ENCODE peak calls at places on chromosomes 12 and 14, in five cellular contexts. H is transverse colon, G is heart left ventricle, C is left ventricle myocardium inferior, A is GM23338. B is an unnamed sample. For H3K27me3 and H3K4me1, the result is how much of the 10 kb centered on the place peaks cover.

GRCh38 chr12:111197545-111197944 is 171.3 kb downstream of the PHETA1 start:
- DNase-seq in G (no peak), C (no peak), H (no peak), A (peak), B (no peak)

GRCh38 chr14:96053600-96054381 is 14.6 kb downstream of the C14orf132 start:
- DNase-seq in G (peak), C (no peak), A (no peak), H (peak), B (no peak)

GRCh38 chr12:3164454-3165310 is 87.5 kb downstream of the TSPAN9 start:
- DNase-seq in C (no peak), A (no peak), G (no peak), H (no peak), B (no peak)

GRCh38 chr12:88185988-88186387 is 43.9 kb downstream of the TMTC3 start:
- DNase-seq in C (no peak), H (no peak), A (no peak), G (no peak), B (no peak)

GRCh38 chr12:104573-105081 is 38.1 kb downstream of the IQSEC3 start:
- DNase-seq in G (no peak), H (peak), C (no peak), A (peak), B (no peak)

GRCh38 chr12:52122904-52123303 is 43.4 kb downstream of the SMIM41 start:
- DNase-seq in A (no peak), H (no peak), C (no peak), G (no peak), B (no peak)

GRCh38 chr12:116969615-116970575 is 59.1 kb downstream of the FBXW8 start:
- DNase-seq in A (peak), H (no peak), G (peak), C (peak), B (no peak)

GRCh38 chr14:24692382-24693352 is 58.7 kb upstream of the GZMB start:
- DNase-seq in G (no peak), H (no peak), A (no peak), C (no peak), B (no peak)

GRCh38 chr12:6367065-6367968 is 8.0 kb downstream of the SCNN1A start:
- DNase-seq in G (no peak), C (no peak), A (no peak), H (no peak), B (peak)

GRCh38 chr14:76918176-76918750 is 92.1 kb downstream of the LRRC74A start:
- DNase-seq in G (peak), H (peak), A (no peak), C (peak), B (no peak)

GRCh38 chr12:126663304-126664094 is 1598.3 kb downstream of the AACS start:
- DNase-seq in C (no peak), G (no peak), H (no peak), A (peak), B (peak)

GRCh38 chr12:114835031-114835430 is 151.1 kb upstream of the TBX3 start:
- DNase-seq in C (no peak), H (no peak), G (no peak), A (no peak), B (no peak)

GRCh38 chr12:48998497-48999353 is 450 bp downstream of the DDN start:
- DNase-seq in A (peak), G (no peak), H (peak), C (no peak), B (peak)

GRCh38 chr14:68094158-68094557 is 274.6 kb downstream of the RAD51B start:
- DNase-seq in H (no peak), A (no peak), G (no peak), C (no peak), B (no peak)

GRCh38 chr14:52314521-52315354 is 626 bp downstream of the PTGER2 start:
- DNase-seq in G (no peak), C (peak), A (peak), H (peak), B (no peak)

GRCh38 chr14:104865069-104865630 is at the start of gene CEP170B:
- DNase-seq in C (peak), G (no peak), H (no peak), A (peak), B (no peak)

GRCh38 chr12:31590730-31591307 is at the start of gene DENND5B:
- DNase-seq in C (peak), G (peak), H (peak), A (peak), B (peak)

GRCh38 chr12:31589896-31590729 is 823 bp downstream of the DENND5B start:
- DNase-seq in H (peak), A (peak), G (peak), C (peak), B (peak)

GRCh38 chr12:31589582-31589895 is 1.4 kb downstream of the DENND5B start:
- DNase-seq in A (peak), H (no peak), C (no peak), G (peak), B (no peak)

GRCh38 chr12:31586703-31587102 is 4.2 kb downstream of the DENND5B start:
- DNase-seq in G (no peak), A (no peak), H (no peak), C (no peak), B (no peak)

DNA sequence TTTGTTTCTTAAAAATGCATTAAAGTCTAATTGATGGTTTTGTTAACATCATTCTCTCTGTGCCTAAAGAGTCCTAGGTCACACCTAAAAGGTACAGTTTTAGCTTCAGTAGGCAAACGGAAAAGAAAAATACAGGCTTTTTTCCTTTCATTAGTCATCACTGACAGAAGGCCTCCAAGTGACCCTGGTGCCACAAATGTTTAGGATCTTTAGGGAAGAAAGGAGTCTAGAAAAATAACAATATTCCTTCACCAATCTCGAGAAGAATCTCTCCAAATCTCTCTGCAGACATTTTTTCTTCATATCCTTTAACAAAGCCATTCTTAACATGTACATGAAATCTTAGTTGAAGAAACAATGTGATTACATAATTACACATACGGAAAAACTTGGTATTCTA is 2.0 kb downstream of the DENND5B start:
- DNase-seq in C (no peak), A (no peak), G (no peak), H (no peak), B (no peak)
- H3K4me3 ChIP-seq in C (peak), A (peak), G (peak), H (no peak), B (no peak)

GRCh38 chr12:109597414-109597794 is 23.8 kb downstream of the MVK start:
- DNase-seq in G (no peak), A (no peak), H (no peak), C (no peak), B (no peak)

GRCh38 chr12:109598428-109598854 is 24.8 kb downstream of the MVK start:
- DNase-seq in C (no peak), A (no peak), H (no peak), G (no peak), B (no peak)

GRCh38 chr12:109596418-109597244 is 23.0 kb downstream of the MVK start:
- DNase-seq in G (no peak), H (no peak), A (peak), C (no peak), B (no peak)

GRCh38 chr12:109599087-109599486 is 25.5 kb downstream of the MVK start:
- DNase-seq in H (no peak), A (no peak), G (no peak), C (no peak), B (no peak)

GRCh38 chr12:109597795-109598427 is 24.3 kb downstream of the MVK start:
- DNase-seq in H (peak), C (peak), A (peak), G (peak), B (peak)
- H3K27me3 ChIP-seq in H (under half), C (under half), A (under half), G (under half), B (under half)

GRCh38 chr12:132489602-132490239 is at the start of gene FBRSL1:
- DNase-seq in H (peak), G (peak), C (peak), A (peak), B (peak)

GRCh38 chr12:132491761-132492378 is 1.9 kb downstream of the FBRSL1 start:
- DNase-seq in A (no peak), C (no peak), H (no peak), G (no peak), B (no peak)

GRCh38 chr12:132490481-132491348 is 764 bp downstream of the FBRSL1 start:
- DNase-seq in C (no peak), H (no peak), A (no peak), G (no peak), B (no peak)

GRCh38 chr12:132492522-132492921 is 2.6 kb downstream of the FBRSL1 start:
- DNase-seq in C (no peak), A (no peak), G (no peak), H (peak), B (no peak)

DNA sequence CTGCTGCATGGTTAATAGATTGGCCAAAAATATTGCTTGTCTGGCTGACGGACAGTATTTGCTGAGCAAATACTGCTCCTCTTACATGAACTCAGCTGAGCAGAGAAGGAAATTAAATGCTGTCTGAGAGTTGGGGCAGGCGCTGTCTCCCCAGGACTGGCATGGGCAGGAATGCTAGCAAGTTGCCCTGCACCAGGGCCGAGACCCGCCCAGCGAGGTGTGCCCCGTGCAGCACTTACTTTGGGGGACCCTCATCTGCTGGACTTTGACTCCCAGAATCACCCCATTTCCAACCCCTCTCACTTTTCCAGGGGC is 1.4 kb downstream of the FBRSL1 start:
- DNase-seq in G (no peak), H (no peak), C (no peak), A (no peak), B (no peak)
- H3K4me1 ChIP-seq in G (half or more), H (under half), C (half or more), A (under half), B (under half)

DNA sequence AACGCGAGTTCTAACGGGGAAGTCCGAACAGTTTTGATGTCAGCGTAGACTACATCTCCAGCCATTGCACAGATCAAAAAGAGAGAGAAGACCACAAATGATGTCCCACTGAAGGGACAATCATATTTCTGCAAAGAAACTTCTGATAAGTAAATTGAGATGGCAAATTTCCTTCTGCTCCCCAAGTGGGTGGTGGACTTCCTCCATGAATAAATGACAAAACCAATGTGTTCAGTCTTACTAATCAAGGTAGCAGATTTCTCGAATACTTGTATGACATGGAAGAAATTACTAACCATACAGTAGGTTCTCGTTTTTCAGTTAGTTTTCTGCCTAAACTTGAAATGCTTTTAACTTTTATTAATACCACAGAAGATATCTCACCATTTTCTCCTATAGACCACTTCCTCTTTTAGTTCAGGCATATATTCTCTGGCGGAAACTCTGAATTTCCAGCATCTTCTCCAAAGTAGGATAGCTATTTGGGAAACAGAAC is at the start of gene CLECL1:
- DNase-seq in A (no peak), H (no peak), G (no peak), C (no peak), B (no peak)
- H3K4me3 ChIP-seq in A (no peak), H (no peak), G (no peak), C (no peak), B (no peak)

DNA sequence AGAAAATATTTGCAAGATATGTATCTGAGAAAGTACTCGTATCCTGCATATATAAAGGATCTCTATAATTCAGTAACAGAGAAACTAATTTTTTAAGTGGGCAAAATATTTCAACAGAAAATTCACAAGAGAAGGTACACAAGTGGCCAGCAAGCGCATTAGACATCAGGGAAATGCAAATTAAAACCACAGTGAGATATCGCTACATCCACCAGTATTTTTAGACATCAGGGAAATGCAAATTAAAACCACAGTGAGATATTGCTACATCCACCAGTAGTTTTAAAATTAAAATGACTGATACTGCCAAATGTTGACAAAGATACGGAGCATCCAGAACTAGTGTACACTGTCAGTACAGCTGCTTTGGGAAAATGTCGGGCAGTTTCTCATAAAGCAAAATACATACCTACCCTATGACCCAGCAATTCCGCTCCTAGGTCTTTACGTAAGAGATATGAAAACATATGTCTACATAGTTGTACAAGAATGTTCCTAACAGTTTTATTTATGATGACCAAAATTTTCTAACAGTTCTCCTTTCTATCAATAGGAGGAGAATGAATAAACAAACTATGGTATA is 2.8 kb upstream of the KCNK13 start:
- DNase-seq in A (no peak), C (no peak), H (no peak), G (no peak), B (no peak)
- H3K27me3 ChIP-seq in A (half or more), C (half or more), H (half or more), G (under half), B (under half)

GRCh38 chr14:74913393-74913792 is 9.7 kb downstream of the RPS6KL1 start:
- DNase-seq in H (no peak), G (no peak), A (no peak), C (no peak), B (no peak)

GRCh38 chr14:74915826-74916225 is 7.2 kb downstream of the RPS6KL1 start:
- DNase-seq in H (no peak), A (no peak), C (no peak), G (no peak), B (no peak)

GRCh38 chr14:74913986-74914573 is 9.0 kb downstream of the RPS6KL1 start:
- DNase-seq in A (peak), C (peak), G (peak), H (peak), B (peak)

GRCh38 chr14:74917200-74917543 is 5.9 kb downstream of the RPS6KL1 start:
- DNase-seq in A (no peak), G (no peak), C (no peak), H (no peak), B (no peak)

GRCh38 chr14:74915426-74915825 is 7.6 kb downstream of the RPS6KL1 start:
- DNase-seq in H (no peak), A (no peak), G (no peak), C (no peak), B (no peak)
- H3K4me1 ChIP-seq in H (under half), A (under half), G (under half), C (half or more), B (under half)

DNA sequence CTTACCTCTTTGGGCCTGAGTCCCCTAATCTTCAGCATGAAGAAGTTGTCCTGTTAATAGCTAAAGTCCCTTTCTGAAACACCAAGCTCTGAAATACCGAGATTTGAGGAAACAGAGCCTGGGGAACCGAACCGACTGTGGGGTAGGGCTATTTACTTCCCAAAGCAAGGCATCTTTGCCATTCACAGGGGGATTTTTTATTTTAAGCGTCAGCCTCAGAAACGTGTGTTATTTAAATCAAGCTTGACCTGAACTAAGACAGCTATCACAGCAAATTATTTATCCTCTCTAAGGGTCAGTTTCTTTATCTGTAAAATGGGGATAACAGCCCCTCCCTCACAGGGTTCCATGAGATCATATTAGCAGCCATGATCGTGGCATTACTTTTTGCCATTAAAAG is 1.2 kb upstream of the CORO1C start:
- DNase-seq in C (no peak), G (no peak), H (no peak), A (no peak), B (no peak)
- H3K4me3 ChIP-seq in C (peak), G (peak), H (no peak), A (peak), B (peak)

GRCh38 chr12:93137656-93138612 is 208.8 kb upstream of the EEA1 start:
- DNase-seq in G (no peak), A (no peak), C (no peak), H (no peak), B (no peak)
- H3K27me3 ChIP-seq in G (under half), A (under half), C (under half), H (under half), B (under half)

DNA sequence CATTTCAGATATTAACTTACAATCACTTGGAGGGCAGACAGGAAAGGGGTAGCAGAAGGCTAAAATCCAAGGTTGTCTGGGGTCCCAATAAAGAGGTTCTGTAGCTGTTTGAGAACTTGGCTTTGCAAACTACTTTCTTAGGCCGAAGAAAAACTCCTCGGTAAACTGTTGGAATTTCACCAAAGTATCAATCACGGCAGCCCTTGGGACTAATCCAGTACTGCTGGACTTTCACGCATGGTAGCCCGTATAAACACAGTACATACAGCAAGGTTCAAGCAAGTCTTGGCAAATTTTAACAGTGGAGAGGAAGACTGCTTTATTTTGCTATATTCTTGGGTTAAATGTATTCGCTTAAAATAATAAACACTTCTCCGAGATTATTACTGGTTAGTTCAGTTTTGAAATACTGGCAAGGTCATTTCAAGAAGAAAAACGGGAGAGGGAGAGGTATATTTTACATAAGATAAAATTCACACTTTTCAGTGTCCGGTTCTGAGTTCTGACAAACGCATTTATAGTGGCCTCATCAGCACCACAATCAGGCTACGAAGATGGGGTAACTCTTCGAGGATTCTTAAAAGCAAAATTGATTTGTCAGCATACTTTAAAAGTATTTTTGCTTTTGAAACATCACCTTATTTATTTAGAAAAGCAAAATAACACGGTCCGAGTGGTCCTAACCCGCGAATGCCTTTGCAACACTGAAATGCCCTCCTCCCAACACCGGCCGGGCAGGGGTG is 1.3 kb downstream of the SETD3 start:
- DNase-seq in G (no peak), C (no peak), A (no peak), H (no peak), B (no peak)
- H3K4me1 ChIP-seq in G (half or more), C (half or more), A (under half), H (under half), B (under half)

DNA sequence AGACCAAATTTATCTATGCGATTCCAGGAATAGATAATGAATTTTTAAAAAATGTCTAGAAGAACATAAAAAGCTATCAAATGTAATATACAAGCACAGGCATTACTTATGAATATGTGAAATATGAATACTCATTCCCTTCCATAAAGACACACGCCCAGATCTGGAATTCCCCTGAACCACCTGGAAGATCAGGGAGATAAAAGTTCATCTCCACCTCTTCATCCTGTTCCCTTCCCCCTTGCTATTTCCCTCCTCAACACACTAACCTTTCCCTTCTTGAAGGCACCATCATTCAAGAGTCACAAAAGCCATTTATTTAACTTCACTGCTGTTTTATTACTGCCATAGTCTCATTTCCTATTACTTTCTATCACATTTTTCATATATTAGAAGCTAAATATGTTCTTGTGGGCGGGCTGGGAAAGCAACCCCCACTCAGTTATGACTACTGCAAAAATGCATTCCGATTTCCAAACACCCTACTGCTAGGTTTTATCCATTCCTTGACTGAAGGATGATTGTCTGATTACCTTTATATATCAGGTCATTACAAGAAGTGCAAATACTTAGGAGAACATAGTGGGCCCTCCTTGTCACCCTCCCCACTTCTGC is 16.1 kb downstream of the FGD6 start:
- DNase-seq in A (no peak), G (no peak), C (no peak), H (no peak), B (no peak)
- H3K4me3 ChIP-seq in A (no peak), G (no peak), C (no peak), H (no peak), B (no peak)

B was measured in HAP-1.